ENCODE peak calls at places on chromosomes 12 and 14, in five cellular contexts. I is Daoy, U is kidney, O is H54, G is GOT3. W is an unnamed sample.

GRCh38 chr12:58888131-58888783 is 32.0 kb downstream of the LRIG3 start:
- DNase-seq in I (no peak), U (peak), O (no peak), G (no peak), W (no peak)

GRCh38 chr14:63578300-63578699 is 35.1 kb upstream of the PPP2R5E start:
- DNase-seq in I (no peak), U (no peak), O (no peak), G (no peak), W (no peak)

GRCh38 chr14:102171173-102172020 is 31.7 kb downstream of the WDR20 start:
- DNase-seq in U (no peak), G (no peak), O (no peak), I (no peak), W (no peak)

GRCh38 chr14:103749452-103749851 is 33.8 kb downstream of the ZFYVE21 start:
- DNase-seq in I (no peak), G (no peak), U (no peak), O (no peak), W (no peak)

GRCh38 chr14:104864267-104865068 is 600 bp upstream of the CEP170B start:
- DNase-seq in U (peak), O (no peak), G (no peak), I (peak), W (peak)

GRCh38 chr14:54682578-54682977 is 115.7 kb downstream of the SAMD4A start:
- DNase-seq in O (no peak), U (no peak), G (no peak), I (no peak), W (no peak)

GRCh38 chr12:25682421-25682820 is 129.3 kb upstream of the LMNTD1 start:
- DNase-seq in I (no peak), U (no peak), G (no peak), O (no peak), W (no peak)

GRCh38 chr12:79451988-79452387 is 238.8 kb downstream of the PAWR start:
- DNase-seq in G (no peak), U (peak), O (peak), I (peak), W (no peak)

GRCh38 chr12:11943919-11944318 is 126.8 kb upstream of the BCL2L14 start:
- DNase-seq in G (no peak), U (no peak), O (no peak), I (no peak), W (no peak)

GRCh38 chr14:72828604-72829003 is 65.3 kb downstream of the DPF3 start:
- DNase-seq in G (no peak), I (no peak), U (no peak), O (no peak), W (no peak)

GRCh38 chr12:32454075-32454474 is 54.7 kb downstream of the FGD4 start:
- DNase-seq in G (no peak), O (no peak), I (peak), U (no peak), W (peak)

GRCh38 chr14:53956427-53957201 is at the start of gene BMP4:
- DNase-seq in I (peak), O (no peak), U (peak), G (no peak), W (peak)

GRCh38 chr14:29803045-29803444 is 124.6 kb downstream of the PRKD1 start:
- DNase-seq in I (no peak), U (no peak), O (no peak), G (no peak), W (no peak)

GRCh38 chr14:49971156-49972141 is 78.6 kb downstream of the ARF6 start:
- DNase-seq in I (no peak), G (no peak), O (no peak), U (no peak), W (no peak)

GRCh38 chr12:65853489-65854157 is 29.3 kb downstream of the HMGA2 start:
- DNase-seq in G (no peak), O (no peak), I (peak), U (no peak), W (no peak)

W was measured in GM23338.